ENCODE peak calls at places on chromosomes 1 and 21, in six cellular contexts. Y, M, Z, C, P and R are unnamed samples.

GRCh38 chr1:35539824-35540261 is 17.4 kb downstream of the KIAA0319L start:
- DNase-seq in Y (no peak), M (no peak), Z (no peak), C (peak), P (no peak), R (no peak)

GRCh38 chr1:153661111-153661708 is 2.7 kb downstream of the SNAPIN start:
- DNase-seq in Y (no peak), M (no peak), Z (no peak), C (no peak), P (no peak), R (no peak)

GRCh38 chr21:34715518-34715917 is 46.7 kb downstream of the CLIC6 start:
- DNase-seq in Y (no peak), M (no peak), Z (no peak), C (no peak), P (no peak), R (no peak)

GRCh38 chr1:15008783-15009709 is 144.5 kb upstream of the TMEM51 start:
- DNase-seq in Y (no peak), M (no peak), Z (no peak), C (peak), P (no peak), R (no peak)

GRCh38 chr1:226526801-226527595 is 21.6 kb upstream of the STUM start:
- DNase-seq in Y (peak), M (no peak), Z (peak), C (peak), P (no peak), R (no peak)

GRCh38 chr1:116743535-116743934 is 10.7 kb upstream of the CD2 start:
- DNase-seq in Y (no peak), M (no peak), Z (peak), C (no peak), P (no peak), R (no peak)

GRCh38 chr1:179747611-179748010 is 4.5 kb downstream of the FAM163A start:
- DNase-seq in Y (no peak), M (no peak), Z (no peak), C (no peak), P (no peak), R (no peak)

GRCh38 chr1:165073402-165074007 is 283.0 kb downstream of the LMX1A start:
- DNase-seq in Y (no peak), M (no peak), Z (peak), C (peak), P (no peak), R (peak)

GRCh38 chr1:48524892-48525467 is 53.0 kb upstream of the SPATA6 start:
- DNase-seq in Y (no peak), M (no peak), Z (no peak), C (peak), P (no peak), R (no peak)

GRCh38 chr1:175221548-175222175 is 29.1 kb upstream of the KIAA0040 start:
- DNase-seq in Y (peak), M (no peak), Z (no peak), C (no peak), P (no peak), R (no peak)

GRCh38 chr1:162011337-162012012 is 12.2 kb downstream of the OLFML2B start:
- DNase-seq in Y (peak), M (peak), Z (no peak), C (no peak), P (no peak), R (no peak)

GRCh38 chr1:55836086-55836485 is 620.9 kb upstream of the USP24 start:
- DNase-seq in Y (no peak), M (no peak), Z (no peak), C (no peak), P (no peak), R (peak)

GRCh38 chr21:32519945-32520884 is 65.1 kb downstream of the TCP10L start:
- DNase-seq in Y (no peak), M (no peak), Z (no peak), C (no peak), P (no peak), R (no peak)

GRCh38 chr1:21292991-21293536 is 2.8 kb upstream of the ECE1 start:
- DNase-seq in Y (no peak), M (no peak), Z (peak), C (no peak), P (no peak), R (no peak)

GRCh38 chr1:18992646-18993045 is 36.2 kb upstream of the IFFO2 start:
- DNase-seq in Y (no peak), M (no peak), Z (no peak), C (no peak), P (no peak), R (no peak)

GRCh38 chr21:25735895-25736597 is 1.3 kb downstream of the GABPA start:
- DNase-seq in Y (no peak), M (no peak), Z (peak), C (peak), P (no peak), R (no peak)

GRCh38 chr1:160400284-160400645 is at the start of gene VANGL2:
- DNase-seq in Y (peak), M (peak), Z (peak), C (peak), P (no peak), R (peak)

GRCh38 chr1:58013237-58013636 is 533.3 kb downstream of the OMA1 start:
- DNase-seq in Y (no peak), M (peak), Z (no peak), C (no peak), P (no peak), R (no peak)

GRCh38 chr1:172934417-172934762 is 116.4 kb downstream of the TNFSF18 start:
- DNase-seq in Y (no peak), M (no peak), Z (no peak), C (no peak), P (no peak), R (no peak)

DNA sequence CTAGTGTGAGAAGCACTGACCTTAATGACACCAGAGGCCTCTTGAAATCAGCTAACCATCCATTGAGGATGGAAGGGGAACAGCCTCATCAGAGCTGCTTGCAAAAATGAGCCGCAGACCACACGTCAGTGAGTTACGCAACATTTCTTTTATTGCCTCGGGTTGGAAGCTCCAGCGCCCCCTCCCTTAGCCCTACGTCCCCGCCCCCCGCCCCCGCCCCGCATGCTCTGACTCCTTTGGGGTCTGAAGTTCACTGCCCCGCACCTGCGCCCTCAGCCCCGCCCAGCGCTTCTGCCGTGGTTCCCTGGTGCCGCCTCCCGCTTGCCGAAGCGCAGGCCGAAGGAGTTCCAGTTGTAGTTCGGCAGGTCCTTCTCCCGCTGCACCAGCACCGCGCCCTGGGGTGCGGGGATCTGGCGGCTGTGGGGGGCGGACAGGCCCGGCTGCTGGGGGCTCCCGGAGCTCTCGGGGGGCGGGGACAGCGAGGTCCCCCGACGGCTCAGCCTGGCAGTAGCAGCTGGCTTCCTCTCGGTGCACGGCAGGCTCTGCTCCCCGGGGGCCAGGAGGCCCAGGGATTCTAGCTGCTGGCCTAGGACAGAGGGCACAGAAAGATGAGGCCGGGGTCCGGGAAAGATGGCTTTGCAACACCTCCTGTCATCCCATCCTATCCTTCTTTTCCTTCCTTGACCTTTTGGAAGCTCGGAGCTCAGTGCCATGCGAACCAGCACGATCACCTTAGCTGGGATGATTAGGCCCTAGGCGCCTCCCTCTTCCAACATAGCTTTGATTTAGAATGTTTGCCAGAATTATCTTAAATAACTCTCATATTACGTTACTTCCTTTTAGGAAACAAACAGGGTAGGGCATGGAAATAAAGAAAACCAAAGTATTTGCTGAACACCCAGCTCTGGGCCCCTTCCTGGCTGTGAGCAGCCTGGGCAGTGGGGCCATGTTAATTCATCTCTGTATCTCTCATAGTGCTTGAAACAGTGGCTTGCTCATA is 5.8 kb downstream of the KISS1 start:
- DNase-seq in Y (no peak), M (peak), Z (no peak), C (peak), P (peak), R (no peak)
- TF ChIP-seq CTCF in Y (no peak), M (no peak), Z (no peak), C (no peak), P (no peak), R (no peak)

GRCh38 chr1:9013824-9014223 is 12.4 kb downstream of the SLC2A7 start:
- DNase-seq in Y (no peak), M (no peak), Z (no peak), C (no peak), P (no peak), R (no peak)

GRCh38 chr1:9006956-9007615 is 19.1 kb downstream of the SLC2A7 start:
- DNase-seq in Y (no peak), M (no peak), Z (no peak), C (no peak), P (no peak), R (no peak)

GRCh38 chr1:9008236-9008635 is 18.0 kb downstream of the SLC2A7 start:
- DNase-seq in Y (no peak), M (no peak), Z (peak), C (no peak), P (no peak), R (no peak)

GRCh38 chr1:9010781-9011323 is 15.4 kb downstream of the SLC2A7 start:
- DNase-seq in Y (peak), M (no peak), Z (peak), C (no peak), P (no peak), R (no peak)

GRCh38 chr1:9009438-9010366 is 16.5 kb downstream of the SLC2A7 start:
- DNase-seq in Y (no peak), M (peak), Z (peak), C (peak), P (no peak), R (peak)
- TF ChIP-seq CTCF in Y (peak), M (peak), Z (peak), C (peak), P (peak), R (peak)

GRCh38 chr1:27120849-27121248 is 34.1 kb downstream of the SLC9A1 start:
- DNase-seq in Y (no peak), M (no peak), Z (no peak), C (no peak), P (no peak), R (no peak)
- TF ChIP-seq CTCF in Y (no peak), M (no peak), Z (no peak), C (no peak), P (no peak), R (no peak)

GRCh38 chr1:150562384-150563339 is 13.5 kb downstream of the ADAMTSL4 start:
- DNase-seq in Y (no peak), M (peak), Z (peak), C (no peak), P (no peak), R (no peak)
- TF ChIP-seq CTCF in Y (no peak), M (no peak), Z (no peak), C (no peak), P (no peak), R (no peak)

GRCh38 chr1:44909949-44910594 is 67.0 kb upstream of the PTCH2 start:
- DNase-seq in Y (no peak), M (no peak), Z (no peak), C (no peak), P (no peak), R (no peak)

GRCh38 chr1:44908427-44908826 is 65.4 kb upstream of the PTCH2 start:
- DNase-seq in Y (no peak), M (no peak), Z (no peak), C (no peak), P (no peak), R (no peak)

GRCh38 chr1:44905276-44905675 is 62.2 kb upstream of the PTCH2 start:
- DNase-seq in Y (no peak), M (no peak), Z (no peak), C (peak), P (no peak), R (no peak)

GRCh38 chr1:44911042-44911441 is 68.0 kb upstream of the PTCH2 start:
- DNase-seq in Y (no peak), M (no peak), Z (no peak), C (no peak), P (no peak), R (no peak)

GRCh38 chr1:44907909-44908308 is 64.9 kb upstream of the PTCH2 start:
- DNase-seq in Y (no peak), M (no peak), Z (no peak), C (no peak), P (no peak), R (no peak)
- TF ChIP-seq CTCF in Y (no peak), M (no peak), Z (no peak), C (peak), P (no peak), R (no peak)